ENCODE peak calls at places on chromosomes 12 and 14, in eight cellular contexts. One of them, this sample, is unnamed.
A peak's percentile ranks its signal among the peaks of the same experiment; 100 is the strongest.

GRCh38 chr12:52903855-52904508 is 894 bp downstream of the KRT8 start:
- DNase-seq in heart left ventricle: peak; percentile 46
- DNase-seq in activated naive CD4-positive, alpha-beta T cell treated with anti-CD3 and anti-CD28 coated beads for 36 hours: peak; percentile 25
- DNase-seq in RWPE1: peak; percentile 60
- DNase-seq in effector CD4-positive, alpha-beta T cell: no peak
- DNase-seq in Karpas-422: no peak
- DNase-seq in stimulated activated CD4-positive, alpha-beta T cell treated with anti-CD3 and anti-CD28 coated beads, Interleukin-4, amount 100 ng/mL, for 4 hours: peak; percentile 30
- DNase-seq in mesothelial cell of epicardium: no peak
- DNase-seq in this sample: peak; percentile 67

GRCh38 chr12:114166360-114166759 is 200.2 kb upstream of the RBM19 start:
- DNase-seq in heart left ventricle: peak; percentile 29
- DNase-seq in activated naive CD4-positive, alpha-beta T cell treated with anti-CD3 and anti-CD28 coated beads for 36 hours: peak; percentile 17
- DNase-seq in RWPE1: peak; percentile 12
- DNase-seq in effector CD4-positive, alpha-beta T cell: no peak
- DNase-seq in Karpas-422: peak; percentile 66
- DNase-seq in stimulated activated CD4-positive, alpha-beta T cell treated with anti-CD3 and anti-CD28 coated beads, Interleukin-4, amount 100 ng/mL, for 4 hours: no peak
- DNase-seq in mesothelial cell of epicardium: no peak
- DNase-seq in this sample: peak; percentile 61

GRCh38 chr12:106642991-106643390 is 60.2 kb downstream of the RFX4 start:
- DNase-seq in heart left ventricle: no peak
- DNase-seq in activated naive CD4-positive, alpha-beta T cell treated with anti-CD3 and anti-CD28 coated beads for 36 hours: no peak
- DNase-seq in RWPE1: no peak
- DNase-seq in effector CD4-positive, alpha-beta T cell: no peak
- DNase-seq in Karpas-422: no peak
- DNase-seq in stimulated activated CD4-positive, alpha-beta T cell treated with anti-CD3 and anti-CD28 coated beads, Interleukin-4, amount 100 ng/mL, for 4 hours: no peak
- DNase-seq in mesothelial cell of epicardium: no peak
- DNase-seq in this sample: no peak

GRCh38 chr12:93234641-93235040 is 143.1 kb upstream of the NUDT4 start:
- DNase-seq in heart left ventricle: no peak
- DNase-seq in activated naive CD4-positive, alpha-beta T cell treated with anti-CD3 and anti-CD28 coated beads for 36 hours: no peak
- DNase-seq in RWPE1: no peak
- DNase-seq in effector CD4-positive, alpha-beta T cell: no peak
- DNase-seq in Karpas-422: no peak
- DNase-seq in stimulated activated CD4-positive, alpha-beta T cell treated with anti-CD3 and anti-CD28 coated beads, Interleukin-4, amount 100 ng/mL, for 4 hours: no peak
- DNase-seq in mesothelial cell of epicardium: no peak
- DNase-seq in this sample: no peak

GRCh38 chr14:69181491-69181890 is 9.8 kb upstream of the EXD2 start:
- DNase-seq in heart left ventricle: no peak
- DNase-seq in activated naive CD4-positive, alpha-beta T cell treated with anti-CD3 and anti-CD28 coated beads for 36 hours: no peak
- DNase-seq in RWPE1: no peak
- DNase-seq in effector CD4-positive, alpha-beta T cell: no peak
- DNase-seq in Karpas-422: no peak
- DNase-seq in stimulated activated CD4-positive, alpha-beta T cell treated with anti-CD3 and anti-CD28 coated beads, Interleukin-4, amount 100 ng/mL, for 4 hours: no peak
- DNase-seq in mesothelial cell of epicardium: no peak
- DNase-seq in this sample: no peak

GRCh38 chr14:100294963-100295330 is 11.3 kb downstream of the SLC25A29 start:
- DNase-seq in heart left ventricle: no peak
- DNase-seq in activated naive CD4-positive, alpha-beta T cell treated with anti-CD3 and anti-CD28 coated beads for 36 hours: no peak
- DNase-seq in RWPE1: no peak
- DNase-seq in effector CD4-positive, alpha-beta T cell: no peak
- DNase-seq in Karpas-422: no peak
- DNase-seq in stimulated activated CD4-positive, alpha-beta T cell treated with anti-CD3 and anti-CD28 coated beads, Interleukin-4, amount 100 ng/mL, for 4 hours: no peak
- DNase-seq in mesothelial cell of epicardium: no peak
- DNase-seq in this sample: no peak

GRCh38 chr12:78835493-78835892 is 29.1 kb upstream of the SYT1 start:
- DNase-seq in heart left ventricle: no peak
- DNase-seq in activated naive CD4-positive, alpha-beta T cell treated with anti-CD3 and anti-CD28 coated beads for 36 hours: no peak
- DNase-seq in RWPE1: no peak
- DNase-seq in effector CD4-positive, alpha-beta T cell: no peak
- DNase-seq in Karpas-422: no peak
- DNase-seq in stimulated activated CD4-positive, alpha-beta T cell treated with anti-CD3 and anti-CD28 coated beads, Interleukin-4, amount 100 ng/mL, for 4 hours: no peak
- DNase-seq in mesothelial cell of epicardium: no peak
- DNase-seq in this sample: peak; percentile 49

GRCh38 chr12:6372403-6373003 is 2.9 kb downstream of the SCNN1A start:
- DNase-seq in heart left ventricle: no peak
- DNase-seq in activated naive CD4-positive, alpha-beta T cell treated with anti-CD3 and anti-CD28 coated beads for 36 hours: peak; percentile 59
- DNase-seq in RWPE1: peak; percentile 83
- DNase-seq in effector CD4-positive, alpha-beta T cell: no peak
- DNase-seq in Karpas-422: no peak
- DNase-seq in stimulated activated CD4-positive, alpha-beta T cell treated with anti-CD3 and anti-CD28 coated beads, Interleukin-4, amount 100 ng/mL, for 4 hours: no peak
- DNase-seq in mesothelial cell of epicardium: no peak
- DNase-seq in this sample: no peak

GRCh38 chr12:6963741-6964446 is 6.6 kb downstream of the PHB2 start:
- DNase-seq in heart left ventricle: peak; percentile 20
- DNase-seq in activated naive CD4-positive, alpha-beta T cell treated with anti-CD3 and anti-CD28 coated beads for 36 hours: no peak
- DNase-seq in RWPE1: no peak
- DNase-seq in effector CD4-positive, alpha-beta T cell: no peak
- DNase-seq in Karpas-422: no peak
- DNase-seq in stimulated activated CD4-positive, alpha-beta T cell treated with anti-CD3 and anti-CD28 coated beads, Interleukin-4, amount 100 ng/mL, for 4 hours: no peak
- DNase-seq in mesothelial cell of epicardium: no peak
- DNase-seq in this sample: no peak

GRCh38 chr14:76272774-76273173 is 103.2 kb upstream of the ESRRB start:
- DNase-seq in heart left ventricle: no peak
- DNase-seq in activated naive CD4-positive, alpha-beta T cell treated with anti-CD3 and anti-CD28 coated beads for 36 hours: no peak
- DNase-seq in RWPE1: no peak
- DNase-seq in effector CD4-positive, alpha-beta T cell: no peak
- DNase-seq in Karpas-422: no peak
- DNase-seq in stimulated activated CD4-positive, alpha-beta T cell treated with anti-CD3 and anti-CD28 coated beads, Interleukin-4, amount 100 ng/mL, for 4 hours: no peak
- DNase-seq in mesothelial cell of epicardium: no peak
- DNase-seq in this sample: no peak

GRCh38 chr12:124130717-124131670 is 158.0 kb downstream of the ZNF664 start:
- DNase-seq in heart left ventricle: no peak
- DNase-seq in activated naive CD4-positive, alpha-beta T cell treated with anti-CD3 and anti-CD28 coated beads for 36 hours: no peak
- DNase-seq in RWPE1: no peak
- DNase-seq in effector CD4-positive, alpha-beta T cell: no peak
- DNase-seq in Karpas-422: no peak
- DNase-seq in stimulated activated CD4-positive, alpha-beta T cell treated with anti-CD3 and anti-CD28 coated beads, Interleukin-4, amount 100 ng/mL, for 4 hours: no peak
- DNase-seq in mesothelial cell of epicardium: no peak
- DNase-seq in this sample: no peak

GRCh38 chr12:1553987-1554982 is 40.1 kb downstream of the FBXL14 start:
- DNase-seq in heart left ventricle: no peak
- DNase-seq in activated naive CD4-positive, alpha-beta T cell treated with anti-CD3 and anti-CD28 coated beads for 36 hours: peak; percentile 75
- DNase-seq in RWPE1: no peak
- DNase-seq in effector CD4-positive, alpha-beta T cell: no peak
- DNase-seq in Karpas-422: peak; percentile 86
- DNase-seq in stimulated activated CD4-positive, alpha-beta T cell treated with anti-CD3 and anti-CD28 coated beads, Interleukin-4, amount 100 ng/mL, for 4 hours: no peak
- DNase-seq in mesothelial cell of epicardium: no peak
- DNase-seq in this sample: no peak

GRCh38 chr14:32693114-32693513 is 245.6 kb upstream of the NPAS3 start:
- DNase-seq in heart left ventricle: no peak
- DNase-seq in activated naive CD4-positive, alpha-beta T cell treated with anti-CD3 and anti-CD28 coated beads for 36 hours: no peak
- DNase-seq in RWPE1: no peak
- DNase-seq in effector CD4-positive, alpha-beta T cell: no peak
- DNase-seq in Karpas-422: no peak
- DNase-seq in stimulated activated CD4-positive, alpha-beta T cell treated with anti-CD3 and anti-CD28 coated beads, Interleukin-4, amount 100 ng/mL, for 4 hours: no peak
- DNase-seq in mesothelial cell of epicardium: no peak
- DNase-seq in this sample: no peak